ENCODE peak calls at places on chromosomes 2 and 18, in ten cellular contexts. P, L, N, S, G, W, F, M, Z and X are unnamed samples.
A peak's percentile ranks its signal among the peaks of the same experiment; 100 is the strongest.

GRCh38 chr2:190119257-190119656 is 56.7 kb upstream of the MSTN start:
- DNase-seq in S (peak; percentile 25), W (no peak), P (no peak), M (no peak), L (no peak), G (peak; percentile 12), F (no peak), N (peak; percentile 15), Z (peak; percentile 44), X (peak; percentile 0)

GRCh38 chr2:176039375-176039774 is 37.3 kb upstream of the LNPK start:
- DNase-seq in L (no peak), G (no peak), S (no peak), P (no peak), M (no peak), F (no peak), N (no peak), W (no peak), Z (no peak), X (no peak)

GRCh38 chr2:200373973-200374416 is 67.5 kb downstream of the SPATS2L start:
- DNase-seq in N (no peak), F (no peak), W (no peak), G (peak; percentile 62), P (peak; percentile 41), Z (no peak), S (no peak), M (no peak), L (no peak), X (no peak)

GRCh38 chr2:158841839-158842238 is 46.7 kb downstream of the DAPL1 start:
- DNase-seq in G (no peak), S (no peak), Z (no peak), N (no peak), L (no peak), P (no peak), W (no peak), M (no peak), F (no peak), X (no peak)

GRCh38 chr2:240947607-240948006 is 41.5 kb downstream of the CROCC2 start:
- DNase-seq in N (no peak), P (no peak), M (no peak), G (no peak), F (peak; percentile 38), L (no peak), S (peak; percentile 12), W (no peak), Z (no peak), X (no peak)

GRCh38 chr2:227455200-227455599 is 16.8 kb upstream of the AGFG1 start:
- DNase-seq in G (no peak), P (no peak), Z (no peak), S (no peak), F (no peak), N (no peak), L (no peak), W (no peak), M (no peak), X (no peak)

GRCh38 chr2:217517402-217517801 is 485.4 kb downstream of the TNS1 start:
- DNase-seq in L (no peak), W (no peak), F (no peak), N (no peak), P (no peak), Z (no peak), S (no peak), M (no peak), G (no peak), X (no peak)

GRCh38 chr18:44130365-44130942 is 550.2 kb upstream of the SETBP1 start:
- DNase-seq in M (peak; percentile 57), Z (no peak), L (no peak), N (no peak), P (peak; percentile 31), G (no peak), W (peak; percentile 3), F (no peak), S (no peak), X (no peak)

GRCh38 chr2:237229905-237230304 is 144.2 kb downstream of the COPS8 start:
- DNase-seq in N (no peak), Z (no peak), P (no peak), W (no peak), G (no peak), L (no peak), M (no peak), S (no peak), F (no peak), X (no peak)

GRCh38 chr2:237230355-237230754 is 144.7 kb downstream of the COPS8 start:
- DNase-seq in N (no peak), F (no peak), P (no peak), W (no peak), G (no peak), Z (no peak), L (no peak), M (no peak), S (no peak), X (no peak)

GRCh38 chr2:237228226-237228625 is 142.5 kb downstream of the COPS8 start:
- DNase-seq in L (no peak), S (no peak), G (no peak), N (no peak), F (no peak), M (no peak), P (no peak), Z (no peak), W (no peak), X (no peak)

GRCh38 chr2:237223208-237223861 is 137.6 kb downstream of the COPS8 start:
- DNase-seq in S (peak; percentile 39), F (peak; percentile 79), P (no peak), G (no peak), M (peak; percentile 97), W (peak; percentile 38), N (peak; percentile 67), Z (no peak), L (peak; percentile 60), X (no peak)

DNA sequence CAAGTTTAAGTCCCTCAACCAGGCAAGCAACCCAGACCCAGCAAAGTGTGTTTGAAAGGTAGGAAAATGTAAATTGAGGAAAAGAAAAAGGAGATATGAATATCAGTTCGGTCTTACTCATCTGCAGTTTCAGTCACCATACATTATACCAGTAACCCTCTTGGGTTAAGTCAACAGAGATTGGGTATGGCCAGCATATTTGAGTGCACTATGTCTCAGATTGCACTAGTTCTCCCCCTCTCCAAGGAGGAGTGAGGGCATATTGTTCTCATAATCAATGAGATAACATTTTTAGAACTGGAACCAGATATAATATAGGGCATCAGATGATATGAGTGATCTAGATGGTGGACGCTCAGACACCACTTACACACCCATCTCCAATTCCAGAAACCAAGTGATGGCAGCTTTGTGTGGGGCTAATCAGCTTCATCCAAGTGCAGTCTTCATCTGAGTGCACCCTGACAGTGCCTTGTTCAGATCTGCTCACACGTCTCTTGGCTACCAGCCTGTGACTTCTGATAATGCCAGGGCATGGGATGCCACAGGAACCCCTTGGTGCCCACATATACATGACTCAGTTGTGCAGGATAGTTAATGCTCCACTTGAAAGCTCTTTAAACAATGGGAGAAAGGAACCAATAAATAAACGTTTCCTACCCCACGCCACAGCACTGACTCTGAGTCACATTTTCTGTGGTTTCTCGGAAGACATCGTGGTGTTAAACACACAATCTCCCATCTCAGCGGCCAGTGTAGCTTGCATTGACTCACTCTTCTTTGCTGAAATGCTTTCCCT is 141.7 kb downstream of the COPS8 start:
- DNase-seq in M (peak; percentile 93), F (no peak), P (no peak), S (no peak), Z (no peak), N (no peak), W (peak; percentile 19), G (no peak), L (peak; percentile 46), X (no peak)
- H3K27ac ChIP-seq in M (peak overlapping the region; percentile 53), F (no peak overlapping the region), P (no peak overlapping the region), S (no peak overlapping the region), Z (no peak overlapping the region), N (no peak overlapping the region), W (peak overlapping the region; percentile 83), G (no peak overlapping the region), L (no peak overlapping the region), X (no peak overlapping the region)

GRCh38 chr2:205747827-205748386 is 65.6 kb downstream of the NRP2 start:
- DNase-seq in F (no peak), G (no peak), W (no peak), Z (no peak), L (peak; percentile 68), P (no peak), M (no peak), N (no peak), S (no peak), X (no peak)

GRCh38 chr2:205749078-205749477 is 66.8 kb downstream of the NRP2 start:
- DNase-seq in Z (no peak), G (no peak), P (no peak), L (peak; percentile 37), N (no peak), S (no peak), M (no peak), W (no peak), F (no peak), X (no peak)

GRCh38 chr2:205745661-205746407 is 63.5 kb downstream of the NRP2 start:
- DNase-seq in P (no peak), M (no peak), W (no peak), N (no peak), S (no peak), G (no peak), L (no peak), Z (no peak), F (no peak), X (no peak)

GRCh38 chr2:205746408-205746785 is 64.1 kb downstream of the NRP2 start:
- DNase-seq in Z (peak; percentile 61), P (no peak), G (no peak), F (no peak), S (no peak), N (no peak), L (peak; percentile 84), W (no peak), M (no peak), X (no peak)

DNA sequence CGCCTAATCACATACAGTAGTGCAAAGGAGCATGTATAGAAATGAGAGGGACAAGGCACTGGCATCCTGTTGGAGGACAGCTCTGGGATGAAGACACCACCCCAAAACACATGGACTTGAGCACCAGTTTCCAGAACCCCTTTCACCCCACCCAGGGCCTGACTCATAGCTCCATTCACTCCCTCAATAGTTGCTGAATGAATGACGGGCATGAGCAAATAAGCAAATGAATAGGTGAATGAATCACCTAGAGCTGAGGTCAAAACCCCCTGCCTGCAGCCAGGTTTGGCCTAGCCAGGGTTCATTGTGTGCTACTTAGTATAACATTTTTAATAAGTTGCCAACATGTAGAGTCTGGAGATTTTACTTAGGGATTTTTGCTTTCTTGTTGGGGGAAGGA is 66.4 kb downstream of the NRP2 start:
- DNase-seq in G (no peak), Z (no peak), S (no peak), P (no peak), F (no peak), N (no peak), L (peak; percentile 65), W (peak; percentile 83), M (no peak), X (no peak)
- H3K27ac ChIP-seq in G (no peak overlapping the region), Z (no peak overlapping the region), S (peak overlapping the region; percentile 89), P (no peak overlapping the region), F (no peak overlapping the region), N (no peak overlapping the region), L (peak overlapping the region; percentile 95), W (peak overlapping the region; percentile 94), M (no peak overlapping the region), X (no peak overlapping the region)

GRCh38 chr2:27016801-27017325 is 15.9 kb upstream of the TMEM214 start:
- DNase-seq in L (peak; percentile 53), F (no peak), M (peak; percentile 62), P (peak; percentile 71), Z (peak; percentile 56), S (peak; percentile 59), G (peak; percentile 18), W (peak; percentile 81), N (no peak), X (no peak)
- H3K27ac ChIP-seq in L (peak overlapping the region; percentile 85), F (no peak overlapping the region), M (no peak overlapping the region), P (no peak overlapping the region), Z (no peak overlapping the region), S (no peak overlapping the region), G (no peak overlapping the region), W (peak overlapping the region; percentile 86), N (no peak overlapping the region), X (no peak overlapping the region)

DNA sequence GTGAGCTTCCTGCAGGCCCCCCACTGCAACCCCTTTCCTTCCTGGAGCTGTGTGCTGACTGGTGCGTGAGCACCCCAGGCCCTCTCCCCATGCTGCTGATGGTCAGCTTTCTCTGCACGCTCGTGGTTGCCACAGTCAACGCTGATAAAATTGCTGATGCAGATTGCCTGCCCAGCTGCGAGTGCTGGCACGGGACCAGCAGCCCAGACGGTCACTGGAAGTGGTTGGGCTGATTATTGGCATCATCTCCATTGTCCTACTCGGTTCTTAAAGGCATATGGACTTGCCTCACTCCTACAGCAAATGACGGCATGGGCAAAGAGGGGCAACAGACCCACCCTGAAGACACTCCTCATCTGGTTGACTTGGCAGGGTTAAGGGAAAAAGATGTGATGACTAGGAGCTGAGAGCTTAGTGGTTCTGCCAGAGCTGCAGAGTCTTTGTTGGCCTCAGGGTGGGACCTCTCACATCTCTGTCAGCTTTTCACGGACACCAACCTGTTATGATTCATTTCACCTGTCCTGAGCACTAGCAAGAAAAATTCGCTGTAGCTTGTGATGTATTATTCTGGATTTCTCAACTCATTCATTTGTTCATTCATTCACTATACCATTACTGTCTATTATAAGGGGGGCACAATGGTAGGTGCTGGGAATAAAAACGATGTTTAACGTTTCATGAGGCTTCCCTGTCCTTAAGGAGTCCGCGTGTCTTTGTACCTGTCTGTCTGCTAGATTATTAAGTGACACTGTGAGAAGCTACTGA is 38.4 kb downstream of the PAX8 start:
- DNase-seq in F (peak; percentile 94), W (peak; percentile 74), G (no peak), P (no peak), M (peak; percentile 85), L (peak; percentile 68), Z (peak; percentile 81), N (peak; percentile 89), S (peak; percentile 73), X (no peak)
- H3K27ac ChIP-seq in F (peak overlapping the region; percentile 50), W (peak overlapping the region; percentile 97), G (no peak overlapping the region), P (no peak overlapping the region), M (peak overlapping the region; percentile 81), L (peak overlapping the region; percentile 80), Z (peak overlapping the region; percentile 5), N (peak overlapping the region; percentile 43), S (peak overlapping the region; percentile 59), X (no peak overlapping the region)